ENCODE peak calls at places on chromosomes 3 and 15, in ten cellular contexts. Z is ovary, F is K562, C is tibial nerve, W is transverse colon, M is breast epithelium, L is heart left ventricle, J is sigmoid colon, P is stomach, I is HCT116. N is an unnamed sample.

GRCh38 chr3:197203714-197204146 is 94.7 kb downstream of the DLG1 start:
- DNase-seq in Z (no peak), F (no peak), C (no peak), W (no peak), M (no peak), L (no peak), J (no peak), P (no peak), I (no peak), N (no peak)

GRCh38 chr3:170128259-170128976 is 53.1 kb downstream of the PHC3 start:
- DNase-seq in Z (no peak), F (no peak), C (no peak), W (peak; percentile 48), M (no peak), L (no peak), J (no peak), P (no peak), I (no peak), N (no peak)

GRCh38 chr3:3119393-3119851 is 7.3 kb upstream of the TRNT1 start:
- DNase-seq in Z (no peak), F (no peak), C (no peak), W (no peak), M (no peak), L (no peak), J (no peak), P (no peak), I (no peak), N (no peak)

GRCh38 chr3:158105124-158105709 is 1.0 kb downstream of the SHOX2 start:
- DNase-seq in Z (no peak), F (peak; percentile 48), C (no peak), W (no peak), M (no peak), L (peak; percentile 17), J (no peak), P (no peak), I (no peak), N (peak; percentile 88)

GRCh38 chr3:161560006-161560637 is 63.5 kb downstream of the OTOL1 start:
- DNase-seq in Z (no peak), F (peak; percentile 8), C (no peak), W (peak; percentile 9), M (no peak), L (no peak), J (peak; percentile 63), P (peak; percentile 28), I (peak; percentile 37), N (peak; percentile 82)

GRCh38 chr3:110731148-110731547 is 340.5 kb upstream of the NECTIN3 start:
- DNase-seq in Z (no peak), F (no peak), C (no peak), W (no peak), M (no peak), L (no peak), J (no peak), P (no peak), I (no peak), N (no peak)

GRCh38 chr15:31261266-31262142 is 65.1 kb upstream of the KLF13 start:
- DNase-seq in Z (peak; percentile 37), F (no peak), C (no peak), W (no peak), M (no peak), L (peak; percentile 17), J (peak; percentile 66), P (peak; percentile 28), I (no peak), N (peak; percentile 77)

GRCh38 chr3:172595648-172596393 is 72.6 kb upstream of the TNFSF10 start:
- DNase-seq in Z (no peak), F (peak; percentile 32), C (no peak), W (peak; percentile 32), M (no peak), L (no peak), J (no peak), P (peak; percentile 38), I (peak; percentile 48), N (peak; percentile 52)

GRCh38 chr3:8204846-8205624 is 296.6 kb upstream of the LMCD1 start:
- DNase-seq in Z (no peak), F (no peak), C (no peak), W (no peak), M (no peak), L (no peak), J (no peak), P (no peak), I (no peak), N (no peak)

GRCh38 chr3:197748597-197749314 is 927 bp upstream of the FYTTD1 start:
- DNase-seq in Z (no peak), F (no peak), C (no peak), W (no peak), M (no peak), L (no peak), J (no peak), P (no peak), I (no peak), N (no peak)

GRCh38 chr3:105304487-105304886 is 62.2 kb upstream of the ALCAM start:
- DNase-seq in Z (no peak), F (no peak), C (no peak), W (no peak), M (no peak), L (no peak), J (no peak), P (no peak), I (no peak), N (no peak)

GRCh38 chr15:69285834-69286233 is 12.9 kb upstream of the PAQR5 start:
- DNase-seq in Z (no peak), F (no peak), C (no peak), W (no peak), M (no peak), L (no peak), J (no peak), P (no peak), I (no peak), N (no peak)

GRCh38 chr15:63079938-63080626 is 37.5 kb downstream of the TPM1 start:
- DNase-seq in Z (no peak), F (no peak), C (no peak), W (no peak), M (no peak), L (no peak), J (no peak), P (no peak), I (peak; percentile 12), N (no peak)

GRCh38 chr15:69159805-69160140 is 662 bp upstream of the GLCE start:
- DNase-seq in Z (no peak), F (no peak), C (no peak), W (no peak), M (no peak), L (no peak), J (no peak), P (no peak), I (no peak), N (no peak)

GRCh38 chr3:46716461-46717441 is 918 bp downstream of the PRSS50 start:
- DNase-seq in Z (no peak), F (no peak), C (no peak), W (no peak), M (no peak), L (no peak), J (peak; percentile 30), P (peak; percentile 15), I (no peak), N (peak; percentile 73)

GRCh38 chr15:63601026-63601726 is 4.0 kb downstream of the FBXL22 start:
- DNase-seq in Z (peak; percentile 65), F (no peak), C (no peak), W (peak; percentile 55), M (no peak), L (peak; percentile 38), J (peak; percentile 71), P (no peak), I (no peak), N (no peak)

GRCh38 chr3:152742368-152743347 is 92.3 kb upstream of the P2RY1 start:
- DNase-seq in Z (no peak), F (no peak), C (no peak), W (no peak), M (no peak), L (no peak), J (no peak), P (no peak), I (no peak), N (no peak)

GRCh38 chr3:112499328-112499727 is at the start of gene BTLA:
- DNase-seq in Z (no peak), F (no peak), C (no peak), W (no peak), M (no peak), L (no peak), J (no peak), P (no peak), I (no peak), N (no peak)
- TF ChIP-seq POLR2A in Z (no peak), F (no peak), C (no peak), W (no peak), M (no peak), L (no peak), J (no peak), P (no peak), I (no peak), N (no peak)

GRCh38 chr3:68007621-68008226 is 353.3 kb upstream of the SUCLG2 start:
- DNase-seq in Z (no peak), F (no peak), C (no peak), W (no peak), M (no peak), L (no peak), J (no peak), P (no peak), I (no peak), N (no peak)
- H3K4me3 ChIP-seq in Z (peak overlapping the region; percentile 8), F (no peak overlapping the region), C (peak overlapping the region; percentile 49), W (peak overlapping the region; percentile 46), M (no peak overlapping the region), L (peak overlapping the region; percentile 24), J (peak overlapping the region; percentile 8), P (peak overlapping the region; percentile 45), I (no peak overlapping the region), N (no peak overlapping the region)

GRCh38 chr3:125357837-125358236 is 17.3 kb downstream of the ZNF148 start:
- DNase-seq in Z (no peak), F (no peak), C (no peak), W (no peak), M (no peak), L (no peak), J (no peak), P (no peak), I (no peak), N (no peak)

GRCh38 chr3:125359700-125360099 is 15.4 kb downstream of the ZNF148 start:
- DNase-seq in Z (no peak), F (no peak), C (no peak), W (no peak), M (no peak), L (no peak), J (no peak), P (no peak), I (no peak), N (no peak)

GRCh38 chr3:125356140-125357026 is 18.7 kb downstream of the ZNF148 start:
- DNase-seq in Z (no peak), F (no peak), C (no peak), W (no peak), M (no peak), L (no peak), J (no peak), P (no peak), I (no peak), N (no peak)

GRCh38 chr3:125358923-125359322 is 16.2 kb downstream of the ZNF148 start:
- DNase-seq in Z (no peak), F (no peak), C (no peak), W (no peak), M (no peak), L (no peak), J (no peak), P (no peak), I (no peak), N (no peak)

GRCh38 chr3:125357032-125357658 is 18.0 kb downstream of the ZNF148 start:
- DNase-seq in Z (peak; percentile 73), F (no peak), C (no peak), W (peak; percentile 26), M (no peak), L (peak; percentile 59), J (peak; percentile 79), P (peak; percentile 33), I (no peak), N (no peak)
- TF ChIP-seq POLR2A in Z (no peak), F (no peak), C (no peak), W (no peak), M (no peak), L (peak; percentile 51), J (no peak), P (no peak), I (no peak), N (no peak)

GRCh38 chr3:154131850-154132249 is 10.7 kb downstream of the ARHGEF26 start:
- DNase-seq in Z (no peak), F (no peak), C (no peak), W (no peak), M (no peak), L (no peak), J (no peak), P (no peak), I (no peak), N (no peak)
- H3K4me3 ChIP-seq in Z (no peak overlapping the region), F (no peak overlapping the region), C (no peak overlapping the region), W (no peak overlapping the region), M (no peak overlapping the region), L (no peak overlapping the region), J (no peak overlapping the region), P (no peak overlapping the region), I (no peak overlapping the region), N (no peak overlapping the region)